ENCODE peak calls at places on chromosomes 7 and 10, in seven cellular contexts. B is GDM1, S is hypothalamus, W is A172, D is astrocyte, L is left cardiac atrium, C is GM12865. Y is an unnamed sample.

GRCh38 chr7:46916581-46916980 is 665.3 kb downstream of the TNS3 start:
- DNase-seq in C (no peak), B (no peak), S (no peak), D (no peak), L (no peak), W (no peak), Y (no peak)

GRCh38 chr10:90288403-90288933 is 569.4 kb downstream of the HTR7 start:
- DNase-seq in S (no peak), W (peak), C (peak), L (no peak), D (peak), B (peak), Y (no peak)

GRCh38 chr10:102669206-102670064 is 25.2 kb downstream of the TRIM8 start:
- DNase-seq in L (peak), W (peak), S (no peak), B (no peak), C (no peak), D (peak), Y (no peak)

GRCh38 chr10:49543604-49544003 is 4.7 kb upstream of the ERCC6 start:
- DNase-seq in B (no peak), C (no peak), S (no peak), W (no peak), L (no peak), D (no peak), Y (no peak)

GRCh38 chr10:132492323-132493035 is 45.1 kb upstream of the INPP5A start:
- DNase-seq in D (no peak), B (no peak), S (no peak), C (no peak), L (no peak), W (no peak), Y (no peak)

GRCh38 chr7:130369110-130369711 is 11.1 kb upstream of the CPA1 start:
- DNase-seq in W (peak), C (peak), S (no peak), D (peak), L (no peak), B (peak), Y (peak)

GRCh38 chr7:30831227-30831626 is 60.0 kb downstream of the MINDY4 start:
- DNase-seq in B (no peak), W (peak), C (no peak), D (peak), L (no peak), S (no peak), Y (peak)

GRCh38 chr7:95716357-95717122 is 55.8 kb upstream of the DYNC1I1 start:
- DNase-seq in D (no peak), C (no peak), W (no peak), B (no peak), S (no peak), L (no peak), Y (no peak)

GRCh38 chr7:67821116-67821515 is 824.5 kb downstream of the TYW1 start:
- DNase-seq in C (no peak), B (no peak), L (no peak), S (no peak), D (no peak), W (peak), Y (peak)

GRCh38 chr10:93062499-93063216 is 2.1 kb downstream of the CYP26C1 start:
- DNase-seq in S (no peak), W (no peak), D (peak), C (peak), L (no peak), B (no peak), Y (no peak)

GRCh38 chr7:91953618-91954017 is 13.0 kb downstream of the AKAP9 start:
- DNase-seq in L (no peak), B (no peak), S (no peak), W (peak), D (no peak), C (peak), Y (no peak)

GRCh38 chr7:87345962-87346371 is 503 bp downstream of the CROT start:
- DNase-seq in L (no peak), B (no peak), C (peak), D (peak), W (no peak), S (no peak), Y (no peak)

GRCh38 chr7:149729983-149730801 is 43.2 kb downstream of the ZNF467 start:
- DNase-seq in L (peak), W (no peak), D (no peak), C (no peak), S (no peak), B (no peak), Y (no peak)

GRCh38 chr7:73606801-73607691 is 17.3 kb downstream of the MLXIPL start:
- DNase-seq in W (peak), B (peak), S (no peak), L (peak), C (peak), D (no peak), Y (peak)

GRCh38 chr10:133318494-133319127 is 9.9 kb downstream of the ZNF511 start:
- DNase-seq in C (peak), W (no peak), B (peak), L (peak), S (peak), D (no peak), Y (peak)

GRCh38 chr7:519429-519973 is at the start of gene PDGFA:
- DNase-seq in B (no peak), C (no peak), S (no peak), D (peak), W (no peak), L (peak), Y (peak)

GRCh38 chr7:101634196-101634717 is 5.2 kb upstream of the MYL10 start:
- DNase-seq in B (no peak), C (no peak), L (no peak), D (no peak), W (peak), S (no peak), Y (no peak)

GRCh38 chr7:55438085-55438764 is 73.1 kb downstream of the LANCL2 start:
- DNase-seq in W (no peak), S (no peak), C (no peak), B (no peak), D (no peak), L (no peak), Y (no peak)

GRCh38 chr10:126549326-126549725 is 121.2 kb downstream of the C10orf90 start:
- DNase-seq in W (no peak), C (no peak), B (no peak), S (no peak), L (no peak), D (peak), Y (no peak)

GRCh38 chr10:69403519-69403918 is 13.2 kb downstream of the TACR2 start:
- DNase-seq in C (no peak), W (no peak), L (peak), D (peak), S (no peak), B (no peak), Y (peak)

GRCh38 chr7:146960747-146961416 is 844.3 kb downstream of the CNTNAP2 start:
- DNase-seq in D (no peak), L (no peak), S (no peak), W (peak), C (no peak), B (no peak), Y (no peak)

GRCh38 chr7:143505845-143506244 is 28.2 kb downstream of the TAS2R41 start:
- DNase-seq in W (no peak), S (no peak), L (no peak), C (no peak), B (no peak), D (no peak), Y (no peak)

GRCh38 chr7:120842131-120842621 is 15.8 kb downstream of the TSPAN12 start:
- DNase-seq in C (no peak), S (no peak), D (no peak), L (no peak), B (no peak), W (no peak), Y (no peak)

GRCh38 chr10:84540022-84540616 is 211.7 kb downstream of the CCSER2 start:
- DNase-seq in S (no peak), D (peak), W (peak), B (no peak), L (no peak), C (no peak), Y (peak)

GRCh38 chr7:120407015-120407414 is 134.0 kb downstream of the KCND2 start:
- DNase-seq in L (no peak), D (no peak), C (no peak), W (peak), B (no peak), S (no peak), Y (peak)

GRCh38 chr10:112792487-112793196 is 157.4 kb upstream of the TCF7L2 start:
- DNase-seq in W (no peak), B (no peak), D (peak), S (no peak), C (no peak), L (peak), Y (no peak)

GRCh38 chr7:51446785-51447184 is 130.2 kb upstream of the COBL start:
- DNase-seq in W (no peak), D (no peak), B (no peak), S (no peak), C (no peak), L (no peak), Y (no peak)

GRCh38 chr10:42476101-42476500 is 162.3 kb downstream of the ZNF33B start:
- DNase-seq in W (no peak), L (no peak), B (no peak), C (no peak), D (no peak), S (no peak), Y (no peak)

GRCh38 chr10:110516815-110517492 is 19.2 kb downstream of the DUSP5 start:
- DNase-seq in L (no peak), B (no peak), C (no peak), D (no peak), W (no peak), S (no peak), Y (no peak)

GRCh38 chr7:41399171-41399570 is 303.7 kb downstream of the INHBA start:
- DNase-seq in D (no peak), C (no peak), S (no peak), L (no peak), W (no peak), B (no peak), Y (no peak)

GRCh38 chr7:37916673-37917660 is at the start of gene SFRP4:
- DNase-seq in B (peak), S (peak), D (peak), L (peak), C (peak), W (peak), Y (peak)

GRCh38 chr10:119221201-119221600 is 13.8 kb downstream of the GRK5 start:
- DNase-seq in L (no peak), B (no peak), S (no peak), D (no peak), W (no peak), C (no peak), Y (no peak)

GRCh38 chr7:90965211-90965610 is 299.0 kb upstream of the FZD1 start:
- DNase-seq in W (no peak), D (no peak), S (no peak), L (no peak), C (no peak), B (no peak), Y (no peak)

GRCh38 chr10:88553116-88553752 is 29.9 kb downstream of the RNLS start:
- DNase-seq in W (peak), B (peak), S (no peak), D (peak), C (peak), L (peak), Y (peak)

GRCh38 chr7:33832326-33832725 is 73.0 kb upstream of the BMPER start:
- DNase-seq in W (no peak), D (no peak), C (no peak), B (no peak), S (no peak), L (no peak), Y (no peak)

GRCh38 chr7:151233111-151233701 is 923 bp downstream of the CHPF2 start:
- DNase-seq in L (peak), C (peak), S (no peak), D (peak), B (peak), W (peak), Y (peak)

GRCh38 chr10:104350146-104350635 is 3.4 kb upstream of the CFAP58 start:
- DNase-seq in C (peak), B (peak), L (no peak), S (no peak), W (peak), D (peak), Y (peak)